ENCODE peak calls at places on chromosomes 2 and 18, in four cellular contexts. V is breast epithelium, B is WERI-Rb-1, Z is AG09309. Y is an unnamed sample.

GRCh38 chr2:230812041-230812440 is 52.7 kb upstream of the ITM2C start:
- DNase-seq in V (no peak), B (no peak), Z (no peak), Y (no peak)

GRCh38 chr2:174048238-174048637 is 83.1 kb upstream of the SP3 start:
- DNase-seq in V (no peak), B (no peak), Z (no peak), Y (no peak)

GRCh38 chr2:11140492-11140891 is 14.8 kb upstream of the SLC66A3 start:
- DNase-seq in V (no peak), B (no peak), Z (peak), Y (no peak)

GRCh38 chr2:196534533-196534932 is 105.0 kb upstream of the CCDC150 start:
- DNase-seq in V (no peak), B (no peak), Z (no peak), Y (no peak)

GRCh38 chr2:99111945-99112344 is 29.6 kb upstream of the C2orf15 start:
- DNase-seq in V (no peak), B (no peak), Z (no peak), Y (no peak)

GRCh38 chr2:28326469-28326805 is 66.2 kb upstream of the FOSL2 start:
- DNase-seq in V (no peak), B (no peak), Z (no peak), Y (no peak)

GRCh38 chr2:239499989-239500914 is 99.4 kb upstream of the HDAC4 start:
- DNase-seq in V (no peak), B (no peak), Z (no peak), Y (no peak)

GRCh38 chr2:226475650-226476049 is 324.0 kb downstream of the IRS1 start:
- DNase-seq in V (no peak), B (no peak), Z (peak), Y (no peak)

GRCh38 chr18:74714796-74715195 is 117.1 kb downstream of the ZNF407 start:
- DNase-seq in V (no peak), B (no peak), Z (no peak), Y (no peak)

GRCh38 chr2:44016282-44016681 is 20.5 kb upstream of the LRPPRC start:
- DNase-seq in V (no peak), B (no peak), Z (no peak), Y (no peak)

GRCh38 chr18:13809025-13809384 is 14.9 kb upstream of the MC5R start:
- DNase-seq in V (no peak), B (no peak), Z (no peak), Y (no peak)

GRCh38 chr2:144560254-144560653 is 40.3 kb upstream of the ZEB2 start:
- DNase-seq in V (no peak), B (no peak), Z (no peak), Y (no peak)

GRCh38 chr2:221103930-221104329 is 468.2 kb downstream of the EPHA4 start:
- DNase-seq in V (no peak), B (no peak), Z (no peak), Y (no peak)

GRCh38 chr2:31694444-31694843 is 113.7 kb upstream of the SRD5A2 start:
- DNase-seq in V (no peak), B (no peak), Z (no peak), Y (no peak)

GRCh38 chr2:66555076-66555475 is 120.2 kb downstream of the MEIS1 start:
- DNase-seq in V (no peak), B (no peak), Z (no peak), Y (no peak)

GRCh38 chr2:60553992-60554648 is 666 bp upstream of the BCL11A start:
- DNase-seq in V (no peak), B (peak), Z (no peak), Y (peak)

GRCh38 chr2:106863387-106863786 is 22.6 kb downstream of the ST6GAL2 start:
- DNase-seq in V (no peak), B (no peak), Z (no peak), Y (no peak)

GRCh38 chr2:197255550-197255949 is 55.0 kb downstream of the ANKRD44 start:
- DNase-seq in V (no peak), B (no peak), Z (no peak), Y (peak)

GRCh38 chr2:227529871-227530270 is 57.9 kb downstream of the AGFG1 start:
- DNase-seq in V (no peak), B (no peak), Z (no peak), Y (no peak)

GRCh38 chr18:76751538-76751890 is 70.8 kb upstream of the ZNF236 start:
- DNase-seq in V (no peak), B (no peak), Z (no peak), Y (no peak)

GRCh38 chr2:19860022-19860421 is 41.8 kb downstream of the TTC32 start:
- DNase-seq in V (peak), B (no peak), Z (no peak), Y (no peak)

GRCh38 chr2:218396688-218397501 is 2.8 kb upstream of the CTDSP1 start:
- DNase-seq in V (peak), B (peak), Z (no peak), Y (no peak)

GRCh38 chr18:79930020-79930642 is 21.3 kb downstream of the SLC66A2 start:
- DNase-seq in V (no peak), B (no peak), Z (no peak), Y (no peak)

GRCh38 chr2:201185863-201186262 is 2.9 kb downstream of the CASP10 start:
- DNase-seq in V (no peak), B (no peak), Z (no peak), Y (no peak)

GRCh38 chr2:28480403-28481049 is 15.3 kb upstream of the PLB1 start:
- DNase-seq in V (no peak), B (no peak), Z (no peak), Y (no peak)

DNA sequence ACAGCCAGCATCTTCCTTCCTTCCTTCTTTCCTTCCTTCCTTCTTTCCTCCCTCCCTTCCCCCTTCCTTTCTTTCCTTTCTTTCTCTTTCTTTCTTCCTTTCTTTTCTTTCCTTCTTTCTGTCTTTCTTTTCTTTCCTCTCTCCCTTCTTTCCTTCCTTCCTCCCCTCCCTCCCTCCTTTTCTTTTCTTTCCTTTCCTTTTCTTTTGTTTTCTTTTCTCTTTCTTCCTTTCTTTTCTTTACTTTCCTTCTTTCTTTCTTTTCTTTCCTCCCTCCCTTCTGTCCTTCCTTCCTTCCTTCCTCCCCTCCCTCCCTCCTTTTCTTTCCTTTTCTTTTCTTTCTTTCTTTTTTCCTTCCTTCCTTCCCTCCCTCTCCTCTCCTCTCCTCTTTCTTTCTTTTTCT is 296.0 kb upstream of the LRRTM4 start:
- DNase-seq in V (no peak), B (no peak), Z (no peak), Y (no peak)
- TF ChIP-seq CTCF in V (no peak), B (no peak), Z (no peak), Y (no peak)

GRCh38 chr18:23689031-23689615 is at the start of gene LAMA3:
- DNase-seq in V (peak), B (peak), Z (no peak), Y (no peak)
- TF ChIP-seq CTCF in V (no peak), B (peak), Z (peak), Y (no peak)

DNA sequence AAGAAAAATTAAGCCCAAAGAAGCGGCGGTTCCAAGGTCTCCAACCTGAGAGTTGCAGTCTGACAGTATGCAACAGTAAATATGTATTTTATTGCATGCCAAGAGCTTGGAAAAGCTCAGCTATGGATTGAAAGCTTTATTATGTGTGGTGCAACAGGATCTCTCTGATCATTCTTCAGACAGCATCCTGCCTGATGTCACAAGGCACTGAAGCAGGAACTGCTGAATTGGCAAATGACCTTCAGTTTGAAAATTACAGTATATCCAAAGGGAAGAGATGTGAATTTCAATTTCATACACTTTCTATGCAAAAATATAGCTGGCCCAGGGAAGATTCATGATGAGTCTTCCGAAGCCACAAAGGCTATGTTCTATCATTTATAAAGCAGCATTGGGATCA is 42.5 kb downstream of the DOCK10 start:
- DNase-seq in V (no peak), B (no peak), Z (no peak), Y (no peak)
- TF ChIP-seq CTCF in V (no peak), B (no peak), Z (no peak), Y (no peak)

GRCh38 chr2:214830794-214831346 is 21.4 kb upstream of the BARD1 start:
- DNase-seq in V (no peak), B (peak), Z (no peak), Y (no peak)
- TF ChIP-seq CTCF in V (peak), B (peak), Z (peak), Y (no peak)

DNA sequence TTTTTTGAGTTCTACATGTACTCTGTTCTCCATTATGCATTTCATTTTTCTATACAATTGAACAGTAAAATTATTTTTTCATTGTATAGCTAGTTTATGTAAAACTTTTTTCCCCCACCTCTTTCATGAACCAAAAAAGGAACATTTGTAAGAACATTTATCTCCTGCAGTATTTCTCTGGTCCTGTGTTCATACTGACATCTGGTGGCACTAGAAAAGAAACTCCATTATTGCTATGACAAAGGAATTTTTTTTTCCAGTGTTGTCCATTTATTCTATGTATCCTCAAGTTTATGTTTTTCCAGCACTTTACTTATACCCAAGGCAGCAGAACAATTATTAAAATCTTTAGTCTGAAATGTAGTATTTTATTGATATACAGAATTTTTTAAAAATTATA is 27.4 kb upstream of the CHAC2 start:
- DNase-seq in V (no peak), B (no peak), Z (no peak), Y (no peak)
- TF ChIP-seq CTCF in V (no peak), B (peak), Z (peak), Y (no peak)

DNA sequence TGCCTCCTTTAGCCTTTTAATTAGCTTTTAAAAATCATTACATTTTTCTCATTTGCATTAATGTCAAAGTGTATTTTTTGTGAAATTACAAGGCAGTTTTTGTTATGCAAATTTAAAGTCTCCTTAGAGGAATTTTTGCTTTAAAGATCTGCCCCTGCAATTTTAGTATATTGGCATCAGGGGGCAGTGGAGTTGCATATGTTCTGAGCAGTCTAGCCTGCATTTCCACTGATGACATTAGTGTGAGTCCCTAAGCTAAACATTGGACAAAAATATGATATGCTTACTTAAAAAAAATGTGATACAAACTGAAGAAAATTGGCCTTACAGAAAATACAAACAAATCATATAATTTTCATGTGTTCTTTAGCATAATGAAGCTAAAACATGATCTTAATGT is 426.5 kb downstream of the SLC4A3 start:
- DNase-seq in V (no peak), B (no peak), Z (no peak), Y (no peak)
- TF ChIP-seq CTCF in V (no peak), B (no peak), Z (no peak), Y (no peak)

DNA sequence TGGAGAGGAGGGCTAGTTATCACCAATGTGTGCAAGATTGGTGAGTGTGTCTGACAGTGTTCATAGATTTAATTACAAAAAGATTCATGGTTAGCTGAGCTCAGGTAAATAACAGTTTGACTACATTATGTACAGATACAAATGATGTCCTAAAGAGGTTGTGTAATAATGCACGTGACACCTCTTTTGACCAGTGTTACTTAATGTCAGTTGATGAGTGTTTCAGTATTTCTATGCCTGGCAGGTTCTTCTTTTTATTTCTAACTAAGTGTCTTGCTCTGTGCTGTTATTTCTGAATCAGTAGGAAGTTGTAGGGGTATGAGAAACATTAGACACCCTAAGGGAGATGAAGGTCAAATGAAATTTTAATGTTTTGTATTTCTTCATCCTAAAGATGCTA is 7.9 kb upstream of the INHBB start:
- DNase-seq in V (no peak), B (no peak), Z (no peak), Y (no peak)
- TF ChIP-seq CTCF in V (no peak), B (no peak), Z (no peak), Y (no peak)

Y was measured in activated B cell treated with CpG ODN at 0.5 μM for 24 hours.